ENCODE peak calls at places on chromosomes 7 and 10, in six cellular contexts. J is tibial artery, O is epithelial cell of esophagus, P is IMR-90, U is GM20000, X is GM12865. N is an unnamed sample.
A peak's percentile ranks its signal among the peaks of the same experiment; 100 is the strongest.

GRCh38 chr7:3835102-3835501 is 534.0 kb downstream of the SDK1 start:
- DNase-seq in P (no peak), X (no peak), O (peak; percentile 66), J (no peak), U (no peak), N (no peak)

GRCh38 chr10:77820349-77820748 is 106.2 kb downstream of the DLG5 start:
- DNase-seq in U (no peak), P (peak; percentile 22), O (peak; percentile 88), J (no peak), X (no peak), N (no peak)

GRCh38 chr7:111954474-111955311 is 251.5 kb downstream of the DOCK4 start:
- DNase-seq in O (no peak), U (no peak), P (no peak), X (no peak), J (no peak), N (no peak)

GRCh38 chr7:132066776-132067175 is 509.5 kb downstream of the PLXNA4 start:
- DNase-seq in J (peak; percentile 80), P (peak; percentile 48), U (no peak), X (no peak), O (no peak), N (no peak)

GRCh38 chr7:155355176-155355575 is 57.5 kb downstream of the INSIG1 start:
- DNase-seq in J (peak; percentile 44), X (no peak), P (no peak), O (no peak), U (no peak), N (no peak)

GRCh38 chr7:116180302-116180701 is 30.0 kb upstream of the TES start:
- DNase-seq in O (peak; percentile 70), J (no peak), P (peak; percentile 68), U (peak; percentile 76), X (peak; percentile 53), N (no peak)

GRCh38 chr7:86884152-86884551 is 175.3 kb downstream of the ELAPOR2 start:
- DNase-seq in O (no peak), U (no peak), X (no peak), P (no peak), J (no peak), N (no peak)

GRCh38 chr10:71079761-71080380 is 132.5 kb upstream of the UNC5B start:
- DNase-seq in U (no peak), O (no peak), X (no peak), P (no peak), J (peak; percentile 51), N (no peak)

GRCh38 chr7:36742911-36743775 is 18.8 kb upstream of the AOAH start:
- DNase-seq in J (no peak), U (no peak), X (peak; percentile 61), P (no peak), O (no peak), N (no peak)

DNA sequence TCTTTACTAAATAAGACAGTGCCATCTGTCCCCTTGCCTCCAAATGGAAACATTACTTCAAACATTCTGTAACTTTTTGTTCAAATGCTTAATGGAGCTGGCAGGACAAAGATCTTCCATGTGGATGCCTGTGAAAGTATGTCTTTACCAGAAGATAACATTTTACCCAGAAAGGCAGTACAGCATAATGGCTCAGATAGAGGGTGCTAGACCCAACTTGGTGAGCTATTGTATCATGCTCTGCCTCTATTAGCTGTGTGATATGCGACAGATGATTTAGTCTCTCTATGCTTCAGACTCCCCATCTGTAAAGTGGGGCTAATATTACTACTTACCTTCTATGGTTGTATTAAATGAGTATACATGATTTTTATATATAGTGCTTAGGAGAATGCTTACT is 8.8 kb upstream of the SMKR1 start:
- DNase-seq in X (peak; percentile 25), U (no peak), J (no peak), O (peak; percentile 17), P (peak; percentile 33), N (no peak)
- TF ChIP-seq CTCF in X (peak; percentile 20), U (no peak), J (no peak), O (peak; percentile 30), P (peak; percentile 30), N (no peak)

DNA sequence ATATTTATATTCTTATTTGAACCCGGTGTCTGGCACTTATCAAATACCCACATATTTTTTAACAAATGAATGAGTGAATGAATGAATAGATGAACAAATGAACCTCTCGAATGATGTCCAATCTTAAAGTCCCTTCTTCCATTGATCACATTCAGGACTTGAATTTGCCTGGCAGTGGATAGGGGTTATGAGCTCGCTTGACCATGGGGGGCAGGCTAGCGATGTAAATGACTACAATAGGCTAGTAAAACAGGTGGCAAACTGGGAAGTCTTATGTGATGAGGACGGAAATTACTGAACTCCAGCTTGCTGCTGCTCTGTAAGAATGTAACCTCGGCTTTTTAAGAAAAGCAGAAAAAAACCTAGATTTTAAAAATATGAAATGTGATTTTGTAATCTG is 247.7 kb upstream of the DKK1 start:
- DNase-seq in O (no peak), X (peak; percentile 11), P (no peak), J (no peak), U (no peak), N (no peak)
- TF ChIP-seq CTCF in O (no peak), X (no peak), P (no peak), J (no peak), U (no peak), N (no peak)

GRCh38 chr10:78980815-78981214 is 88.0 kb upstream of the ZMIZ1 start:
- DNase-seq in O (peak; percentile 30), U (no peak), J (no peak), X (no peak), P (no peak), N (no peak)
- TF ChIP-seq CTCF in O (no peak), U (no peak), J (no peak), X (no peak), P (no peak), N (no peak)

DNA sequence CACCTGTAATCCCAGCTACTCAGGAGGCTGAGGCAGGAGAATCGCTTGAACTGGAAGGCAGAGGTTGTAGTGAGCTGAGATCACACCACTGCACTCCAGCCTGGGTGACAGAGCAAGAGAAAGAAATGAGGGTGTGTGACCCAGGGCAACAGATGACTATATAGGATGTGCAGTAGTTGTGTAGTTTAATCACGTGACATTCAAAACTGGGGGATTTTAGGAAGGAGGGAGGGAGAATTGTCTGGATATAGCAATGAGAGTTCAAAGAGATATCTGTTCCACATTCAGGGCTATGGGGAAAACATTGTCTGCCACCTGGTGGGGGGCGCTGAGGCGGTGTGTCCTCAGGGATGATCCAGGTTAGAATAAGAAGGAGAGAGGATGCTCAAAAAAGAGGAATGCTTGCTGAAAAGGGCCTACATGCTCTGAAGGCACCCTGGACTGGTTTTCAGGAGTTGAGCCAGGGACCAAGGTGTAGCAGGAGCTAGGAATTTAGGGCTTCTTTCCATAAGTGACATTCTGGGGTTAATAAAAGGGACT is 7.8 kb upstream of the ZYX start:
- DNase-seq in U (no peak), X (no peak), O (no peak), J (no peak), P (no peak), N (no peak)
- TF ChIP-seq CTCF in U (no peak), X (no peak), O (no peak), J (no peak), P (no peak), N (no peak)

GRCh38 chr10:82953909-82954308 is 1078.9 kb downstream of the NRG3 start:
- DNase-seq in J (no peak), O (no peak), X (peak; percentile 7), U (no peak), P (no peak), N (no peak)
- TF ChIP-seq CTCF in J (no peak), O (no peak), X (peak; percentile 9), U (no peak), P (no peak), N (no peak)

GRCh38 chr10:45441791-45442190 is 67.8 kb downstream of the ALOX5 start:
- DNase-seq in J (no peak), U (no peak), O (no peak), X (no peak), P (no peak), N (no peak)

GRCh38 chr10:45442251-45442650 is 68.2 kb downstream of the ALOX5 start:
- DNase-seq in P (no peak), J (no peak), U (no peak), X (no peak), O (no peak), N (no peak)

GRCh38 chr10:45443101-45444009 is 69.3 kb downstream of the ALOX5 start:
- DNase-seq in J (no peak), U (no peak), O (no peak), X (no peak), P (no peak), N (no peak)

GRCh38 chr10:45444022-45444421 is 70.0 kb downstream of the ALOX5 start:
- DNase-seq in U (peak; percentile 10), J (no peak), X (no peak), P (no peak), O (no peak), N (no peak)

DNA sequence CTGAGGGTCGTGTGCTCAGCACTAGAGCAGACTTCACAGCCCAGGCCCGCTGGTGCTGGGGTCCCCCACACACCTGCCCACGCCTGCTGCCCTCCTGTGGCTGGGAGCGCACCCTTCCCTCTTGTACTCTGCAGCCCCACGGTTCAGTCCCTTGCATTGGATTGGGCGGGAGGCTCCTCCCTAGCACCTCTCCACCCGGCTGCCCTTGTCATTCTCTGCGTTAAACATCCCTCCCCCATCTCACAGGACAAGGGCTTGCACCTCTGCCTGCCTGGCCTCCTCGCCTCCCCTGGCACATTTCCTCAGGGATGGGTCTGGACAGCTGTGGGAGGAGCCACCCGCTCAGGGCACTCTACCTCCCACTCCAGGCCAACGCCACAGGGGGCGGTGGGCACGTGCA is 68.7 kb downstream of the ALOX5 start:
- DNase-seq in P (no peak), U (no peak), J (no peak), O (no peak), X (no peak), N (no peak)
- TF ChIP-seq CTCF in P (no peak), U (no peak), J (no peak), O (no peak), X (no peak), N (no peak)

DNA sequence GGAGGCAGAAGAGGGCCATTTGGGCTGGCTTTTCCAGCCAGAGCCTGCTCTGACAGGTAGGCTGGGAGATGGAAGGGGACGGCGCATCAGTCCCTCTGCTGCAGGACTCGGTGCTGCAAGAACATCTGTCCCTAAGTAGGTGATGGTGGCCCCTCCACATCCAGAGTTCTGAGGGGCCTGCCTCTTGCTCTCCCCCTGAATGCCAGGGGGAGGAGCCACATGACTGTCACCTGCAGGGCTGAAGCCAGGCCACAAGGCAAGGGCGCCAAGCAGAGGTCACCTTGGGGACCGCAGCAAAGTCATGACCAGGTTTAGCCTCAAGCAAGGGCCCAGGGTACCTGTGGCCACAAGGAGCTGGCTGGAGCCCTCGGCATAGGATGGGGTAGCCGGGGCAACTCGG is 99.4 kb downstream of the FAM53B start:
- DNase-seq in O (no peak), X (no peak), U (no peak), J (no peak), P (no peak), N (no peak)
- TF ChIP-seq CTCF in O (no peak), X (no peak), U (no peak), J (no peak), P (no peak), N (no peak)

GRCh38 chr7:142873281-142873784 is 12.2 kb downstream of the TRPV6 start:
- DNase-seq in U (peak; percentile 60), P (no peak), J (no peak), X (peak; percentile 49), O (no peak), N (no peak)
- TF ChIP-seq CTCF in U (peak; percentile 59), P (no peak), J (peak; percentile 28), X (peak; percentile 84), O (peak; percentile 35), N (peak; percentile 59)

N was measured in neural crest cell.